ENCODE peak calls at places on chromosomes 5 and 9, in four cellular contexts. H is fibroblast of pulmonary artery, L is endothelial cell of umbilical vein, Q is fibroblast of the aortic adventitia. I is an unnamed sample.

GRCh38 chr9:121292801-121293241 is 24.9 kb downstream of the GSN start:
- DNase-seq in H (no peak), L (no peak), Q (no peak), I (no peak)

GRCh38 chr5:67493676-67494075 is 297.1 kb upstream of the CD180 start:
- DNase-seq in H (peak; percentile 31), L (peak; percentile 21), Q (peak; percentile 17), I (peak; percentile 32)

GRCh38 chr9:136602193-136602885 is 56.5 kb upstream of the NOTCH1 start:
- DNase-seq in H (no peak), L (no peak), Q (no peak), I (no peak)

GRCh38 chr5:96175090-96175489 is 213.4 kb upstream of the ELL2 start:
- DNase-seq in H (peak; percentile 29), L (peak; percentile 34), Q (no peak), I (no peak)

GRCh38 chr5:28430565-28431178 is 1392.3 kb upstream of the CDH9 start:
- DNase-seq in H (peak; percentile 1), L (no peak), Q (no peak), I (no peak)

GRCh38 chr5:126414874-126415502 is 8.2 kb upstream of the GRAMD2B start:
- DNase-seq in H (peak; percentile 86), L (peak; percentile 45), Q (peak; percentile 90), I (peak; percentile 56)

GRCh38 chr5:122500245-122501086 is 188.4 kb downstream of the SNCAIP start:
- DNase-seq in H (peak; percentile 73), L (peak; percentile 49), Q (peak; percentile 74), I (peak; percentile 53)

GRCh38 chr5:149687789-149688188 is 42.3 kb upstream of the PPARGC1B start:
- DNase-seq in H (no peak), L (no peak), Q (no peak), I (no peak)

GRCh38 chr9:5453673-5454072 is 3.3 kb downstream of the CD274 start:
- DNase-seq in H (no peak), L (no peak), Q (no peak), I (no peak)

GRCh38 chr9:110143969-110144545 is 63.9 kb downstream of the C9orf152 start:
- DNase-seq in H (no peak), L (no peak), Q (no peak), I (no peak)

GRCh38 chr5:180328296-180329137 is 24.6 kb downstream of the GFPT2 start:
- DNase-seq in H (peak; percentile 76), L (peak; percentile 56), Q (peak; percentile 71), I (peak; percentile 31)

GRCh38 chr9:104386425-104387069 is 117.5 kb upstream of the OR13F1 start:
- DNase-seq in H (peak; percentile 65), L (peak; percentile 20), Q (peak; percentile 80), I (peak; percentile 12)

GRCh38 chr5:54743997-54744788 is 226.6 kb downstream of the SNX18 start:
- DNase-seq in H (peak; percentile 97), L (peak; percentile 73), Q (peak; percentile 97), I (peak; percentile 96)

GRCh38 chr9:110714314-110714713 is 45.7 kb downstream of the MUSK start:
- DNase-seq in H (no peak), L (no peak), Q (no peak), I (no peak)

GRCh38 chr5:132103380-132103951 is 29.9 kb downstream of the CSF2 start:
- DNase-seq in H (peak; percentile 93), L (peak; percentile 95), Q (peak; percentile 94), I (peak; percentile 91)

GRCh38 chr5:132102944-132103343 is 29.4 kb downstream of the CSF2 start:
- DNase-seq in H (no peak), L (no peak), Q (no peak), I (no peak)

GRCh38 chr5:132100672-132101261 is 27.2 kb downstream of the CSF2 start:
- DNase-seq in H (no peak), L (no peak), Q (no peak), I (no peak)

GRCh38 chr5:132101385-132101880 is 27.8 kb downstream of the CSF2 start:
- DNase-seq in H (no peak), L (no peak), Q (no peak), I (no peak)

DNA sequence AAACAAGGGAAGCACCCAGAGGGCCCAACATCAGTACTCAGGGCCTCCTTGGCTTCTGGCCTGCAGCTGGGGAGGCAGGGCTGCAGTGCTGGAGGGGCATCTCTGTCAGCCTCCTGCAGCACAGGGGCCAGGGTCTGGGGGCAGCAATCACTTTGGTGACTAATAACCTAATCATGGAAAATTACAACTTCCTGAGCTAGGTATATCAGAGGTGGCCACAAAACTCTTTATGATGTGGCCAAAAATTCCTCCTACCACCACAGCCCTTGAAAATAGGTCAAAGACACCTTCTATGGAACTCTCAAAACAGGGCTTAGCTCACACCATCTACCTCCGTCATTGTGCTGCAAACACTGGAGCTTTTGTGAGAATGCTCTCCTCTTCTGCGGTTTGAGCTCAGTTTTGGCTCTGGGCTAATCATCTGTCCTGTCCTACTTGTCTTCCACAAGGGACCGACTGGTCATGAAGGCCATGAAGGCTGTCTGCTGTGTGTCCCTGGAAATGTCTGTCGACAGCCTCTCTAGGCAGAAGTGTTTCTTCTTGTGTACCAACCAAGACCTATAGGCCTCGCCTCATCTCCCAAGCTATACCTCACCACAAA is 28.6 kb downstream of the CSF2 start:
- DNase-seq in H (no peak), L (no peak), Q (no peak), I (no peak)
- TF ChIP-seq CTCF in H (no peak), L (no peak), Q (no peak), I (no peak)

GRCh38 chr5:159773062-159773924 is 143.0 kb upstream of the ADRA1B start:
- DNase-seq in H (peak; percentile 84), L (peak; percentile 41), Q (peak; percentile 84), I (peak; percentile 84)
- TF ChIP-seq CTCF in H (peak; percentile 5), L (no peak), Q (no peak), I (peak; percentile 45)

DNA sequence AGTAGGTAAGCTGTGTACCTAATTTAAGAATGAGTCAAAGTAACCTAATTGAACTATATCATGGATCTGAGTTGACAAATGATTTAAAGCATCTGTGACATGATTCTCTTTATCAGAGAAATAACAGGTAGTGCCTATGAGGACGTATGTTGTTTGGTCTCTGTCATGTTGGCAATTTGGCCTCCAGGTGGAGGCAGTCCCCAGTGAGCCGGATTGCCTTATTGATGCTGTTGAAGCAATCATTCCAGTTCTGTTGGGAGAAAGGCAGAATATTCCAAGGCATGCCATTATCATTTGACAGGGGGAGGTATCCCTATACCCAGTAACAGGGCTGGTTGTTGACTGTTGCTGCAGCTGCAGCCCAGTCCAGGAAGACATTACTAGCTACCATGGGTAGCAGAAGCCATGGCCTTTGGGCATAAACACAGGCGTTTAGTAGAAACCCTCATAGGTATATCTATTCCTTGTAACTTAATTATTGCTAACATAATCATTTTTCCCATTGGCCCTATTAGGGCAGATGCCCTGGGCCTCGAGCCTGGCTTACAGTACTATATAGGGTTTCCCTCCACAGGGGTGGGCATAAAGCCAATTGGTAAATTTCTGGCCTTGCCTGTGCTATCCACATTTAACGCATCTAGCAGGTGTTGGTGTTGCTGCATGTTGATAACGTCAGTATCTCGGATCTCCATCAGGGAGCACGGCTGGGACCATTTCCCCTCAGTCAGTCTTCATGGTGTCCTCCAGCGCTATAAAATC is 12.2 kb upstream of the SLC22A4 start:
- DNase-seq in H (no peak), L (no peak), Q (no peak), I (no peak)
- TF ChIP-seq CTCF in H (no peak), L (no peak), Q (no peak), I (peak; percentile 25)

GRCh38 chr9:81083062-81083461 is 606.3 kb downstream of the TLE1 start:
- DNase-seq in H (peak; percentile 36), L (no peak), Q (no peak), I (no peak)
- TF ChIP-seq CTCF in H (peak; percentile 17), L (no peak), Q (peak; percentile 8), I (no peak)

GRCh38 chr9:72333758-72334157 is 31.2 kb downstream of the ZFAND5 start:
- DNase-seq in H (no peak), L (no peak), Q (no peak), I (no peak)
- TF ChIP-seq CTCF in H (peak; percentile 4), L (no peak), Q (no peak), I (peak; percentile 44)